ENCODE peak calls at places on chromosomes 13 and 19, in six cellular contexts. O, B, J, R, P and H are unnamed samples.

GRCh38 chr19:55552206-55552605 is 6.9 kb upstream of the SBK3 start:
- DNase-seq in O (no peak), B (no peak), J (no peak), R (no peak), P (no peak), H (no peak)

GRCh38 chr13:21913010-21913409 is 242.1 kb downstream of the FGF9 start:
- DNase-seq in O (peak), B (no peak), J (no peak), R (peak), P (no peak), H (no peak)

GRCh38 chr13:41601718-41602445 is 144.5 kb downstream of the RGCC start:
- DNase-seq in O (no peak), B (no peak), J (no peak), R (no peak), P (no peak), H (no peak)

GRCh38 chr13:110714798-110715394 is 1.4 kb downstream of the ING1 start:
- DNase-seq in O (peak), B (no peak), J (peak), R (peak), P (peak), H (peak)

GRCh38 chr13:66886248-66886647 is 343.9 kb downstream of the PCDH9 start:
- DNase-seq in O (no peak), B (no peak), J (no peak), R (peak), P (peak), H (no peak)

GRCh38 chr13:43830481-43830873 is 43.7 kb upstream of the ENOX1 start:
- DNase-seq in O (no peak), B (no peak), J (no peak), R (no peak), P (no peak), H (no peak)

GRCh38 chr13:95298971-95299627 is 2.2 kb downstream of the ABCC4 start:
- DNase-seq in O (no peak), B (peak), J (no peak), R (no peak), P (no peak), H (no peak)

GRCh38 chr19:55340784-55341147 is 1.1 kb downstream of the KMT5C start:
- DNase-seq in O (peak), B (no peak), J (no peak), R (peak), P (no peak), H (peak)

GRCh38 chr19:13872695-13873389 is 4.1 kb upstream of the NANOS3 start:
- DNase-seq in O (peak), B (no peak), J (no peak), R (peak), P (no peak), H (no peak)
- TF ChIP-seq CTCF in O (no peak), B (peak), J (no peak), R (no peak), P (peak), H (peak)

GRCh38 chr19:48362716-48363499 is 832 bp downstream of the TMEM143 start:
- DNase-seq in O (peak), B (peak), J (peak), R (peak), P (peak), H (peak)
- TF ChIP-seq CTCF in O (no peak), B (no peak), J (no peak), R (no peak), P (peak), H (no peak)

DNA sequence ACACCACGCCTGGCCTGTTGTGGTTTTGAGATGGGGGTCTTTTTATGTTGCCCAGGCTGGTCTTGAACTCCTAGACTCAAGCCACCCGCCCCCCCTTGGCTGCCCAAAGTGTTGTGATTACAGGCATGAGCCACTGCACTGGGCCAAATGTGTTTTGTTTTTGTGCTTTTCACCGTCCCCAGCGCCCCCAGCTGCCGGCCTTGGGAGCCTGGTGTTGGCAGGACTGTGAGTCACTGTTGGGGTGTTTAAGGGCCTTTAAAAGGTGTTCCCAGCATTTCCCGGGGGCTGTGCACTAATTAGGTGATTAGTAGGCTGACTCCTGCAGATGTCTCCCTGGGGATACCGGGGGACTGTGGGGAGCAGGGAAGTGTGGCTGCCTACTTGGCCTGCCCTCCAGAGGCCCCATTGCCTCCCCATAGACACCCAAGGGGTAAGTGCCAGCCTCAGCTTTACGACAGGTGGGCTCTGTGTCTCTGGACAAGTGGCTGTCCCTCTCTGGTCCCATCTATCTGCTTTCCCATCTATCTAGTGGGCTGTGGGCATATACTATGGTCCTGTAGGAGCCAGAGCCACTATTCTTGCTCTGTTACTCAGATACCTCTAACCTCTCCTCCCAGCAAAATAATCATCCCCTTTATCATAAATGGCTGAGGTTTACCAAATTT is 11.8 kb upstream of the TLE5 start:
- DNase-seq in O (no peak), B (no peak), J (no peak), R (peak), P (peak), H (no peak)
- TF ChIP-seq CTCF in O (no peak), B (peak), J (no peak), R (peak), P (peak), H (no peak)

GRCh38 chr13:114315074-114315785 is 927 bp downstream of the CHAMP1 start:
- DNase-seq in O (no peak), B (no peak), J (no peak), R (no peak), P (peak), H (no peak)

GRCh38 chr13:114311387-114311786 is 2.9 kb upstream of the CHAMP1 start:
- DNase-seq in O (no peak), B (no peak), J (no peak), R (no peak), P (no peak), H (no peak)

GRCh38 chr13:114311908-114312307 is 2.4 kb upstream of the CHAMP1 start:
- DNase-seq in O (no peak), B (no peak), J (no peak), R (no peak), P (peak), H (no peak)

GRCh38 chr13:114313061-114313860 is 1.0 kb upstream of the CHAMP1 start:
- DNase-seq in O (no peak), B (no peak), J (no peak), R (no peak), P (peak), H (no peak)

GRCh38 chr13:114314074-114314912 is at the start of gene CHAMP1:
- DNase-seq in O (peak), B (peak), J (peak), R (peak), P (peak), H (peak)
- TF ChIP-seq CTCF in O (no peak), B (no peak), J (no peak), R (no peak), P (no peak), H (no peak)

DNA sequence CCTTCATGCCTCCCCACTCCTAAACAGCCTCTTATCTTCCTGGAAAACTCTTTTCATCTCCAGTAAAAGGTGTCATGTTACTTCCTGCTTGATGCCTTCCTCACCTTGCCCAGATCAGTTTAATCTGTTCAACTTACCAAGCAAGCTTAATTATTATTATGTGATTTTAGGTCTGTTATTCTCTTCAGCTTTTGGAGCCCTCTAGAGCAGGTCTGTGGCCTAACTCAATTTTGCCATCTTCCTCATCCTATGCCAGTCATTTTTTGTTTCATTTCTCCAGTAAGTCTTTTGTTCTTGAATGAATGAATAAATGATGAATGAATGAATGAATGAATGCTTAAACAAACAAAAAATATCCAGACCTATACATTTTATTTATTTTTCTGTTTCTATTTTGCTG is 528.3 kb downstream of the DCT start:
- DNase-seq in O (no peak), B (no peak), J (no peak), R (peak), P (no peak), H (no peak)
- TF ChIP-seq CTCF in O (no peak), B (no peak), J (no peak), R (peak), P (no peak), H (no peak)

DNA sequence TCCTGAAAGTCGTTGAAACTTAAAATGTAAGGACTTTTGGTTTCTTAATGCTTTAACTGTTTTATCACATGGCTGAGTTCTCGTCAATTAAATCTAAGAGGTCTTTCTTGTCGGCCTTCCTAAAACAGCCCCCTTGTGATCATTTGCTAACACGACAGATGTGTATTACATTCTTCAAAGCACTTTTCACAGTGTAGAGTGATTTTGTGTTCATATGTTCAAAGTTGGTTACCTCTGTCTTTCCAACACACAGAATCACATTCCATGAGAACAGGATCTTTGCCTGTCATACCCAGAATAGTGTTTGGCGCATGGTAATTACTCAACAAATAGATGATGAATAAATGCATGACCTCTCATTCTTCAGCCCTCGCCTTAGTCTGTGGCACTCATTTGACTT is 1.1 kb downstream of the GTF2F2 start:
- DNase-seq in O (no peak), B (no peak), J (no peak), R (peak), P (peak), H (no peak)
- TF ChIP-seq CTCF in O (no peak), B (peak), J (no peak), R (no peak), P (peak), H (peak)

GRCh38 chr19:15149704-15150103 is 42.5 kb downstream of the SYDE1 start:
- DNase-seq in O (no peak), B (no peak), J (no peak), R (no peak), P (no peak), H (no peak)

GRCh38 chr19:15159251-15159650 is 41.5 kb downstream of the NOTCH3 start:
- DNase-seq in O (no peak), B (no peak), J (no peak), R (peak), P (peak), H (no peak)

GRCh38 chr19:15156391-15156790 is 44.4 kb downstream of the NOTCH3 start:
- DNase-seq in O (no peak), B (no peak), J (no peak), R (no peak), P (no peak), H (no peak)

GRCh38 chr19:15155296-15155695 is 45.5 kb downstream of the NOTCH3 start:
- DNase-seq in O (no peak), B (no peak), J (no peak), R (peak), P (no peak), H (no peak)

GRCh38 chr19:15154002-15154612 is 46.7 kb downstream of the NOTCH3 start:
- DNase-seq in O (peak), B (no peak), J (no peak), R (peak), P (peak), H (no peak)
- TF ChIP-seq CTCF in O (peak), B (peak), J (peak), R (peak), P (peak), H (peak)

DNA sequence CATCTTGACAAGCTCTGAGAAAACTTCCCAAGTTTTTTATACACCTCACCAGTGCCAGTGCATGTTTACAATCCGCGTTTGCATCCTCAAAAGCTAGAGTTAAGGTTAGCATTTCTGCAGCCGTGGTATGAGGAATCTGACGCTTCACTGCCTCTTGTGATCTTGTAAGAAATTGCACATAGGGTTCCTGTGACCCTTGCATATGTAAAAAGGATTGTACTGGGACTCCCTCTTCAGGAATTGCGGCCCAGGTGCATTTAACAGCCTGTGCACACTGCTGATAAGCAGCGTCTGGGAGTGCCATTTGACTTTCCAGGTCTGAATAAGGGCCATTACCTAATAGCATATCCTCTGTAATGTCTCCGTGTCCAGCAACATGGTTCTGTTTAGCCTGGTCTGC is 15.3 kb downstream of the FPR3 start:
- DNase-seq in O (no peak), B (no peak), J (no peak), R (peak), P (no peak), H (no peak)
- TF ChIP-seq CTCF in O (no peak), B (no peak), J (no peak), R (no peak), P (no peak), H (no peak)